ENCODE peak calls at places on chromosomes 2 and 18, in five cellular contexts. One of them, this sample, is unnamed.
A peak's percentile ranks its signal among the peaks of the same experiment; 100 is the strongest.

GRCh38 chr18:4284528-4284927 is 170.6 kb downstream of the DLGAP1 start:
- DNase-seq in endothelial cell: no peak
- DNase-seq in GM12865: no peak
- DNase-seq in cardiac muscle cell: no peak
- DNase-seq in neural progenitor cell: no peak
- DNase-seq in this sample: no peak

GRCh38 chr18:42614619-42615293 is 500.7 kb downstream of the RIT2 start:
- DNase-seq in endothelial cell: no peak
- DNase-seq in GM12865: no peak
- DNase-seq in cardiac muscle cell: peak; percentile 41
- DNase-seq in neural progenitor cell: no peak
- DNase-seq in this sample: no peak

GRCh38 chr2:225177098-225177497 is 134.8 kb upstream of the DOCK10 start:
- DNase-seq in endothelial cell: no peak
- DNase-seq in GM12865: no peak
- DNase-seq in cardiac muscle cell: peak; percentile 14
- DNase-seq in neural progenitor cell: no peak
- DNase-seq in this sample: no peak

GRCh38 chr2:122703676-122704075 is 948.2 kb downstream of the TSN start:
- DNase-seq in endothelial cell: no peak
- DNase-seq in GM12865: no peak
- DNase-seq in cardiac muscle cell: no peak
- DNase-seq in neural progenitor cell: no peak
- DNase-seq in this sample: no peak

GRCh38 chr2:97983134-97983533 is 12.6 kb downstream of the TMEM131 start:
- DNase-seq in endothelial cell: no peak
- DNase-seq in GM12865: no peak
- DNase-seq in cardiac muscle cell: no peak
- DNase-seq in neural progenitor cell: no peak
- DNase-seq in this sample: no peak

GRCh38 chr2:143140864-143141637 is 11.8 kb downstream of the ARHGAP15 start:
- DNase-seq in endothelial cell: no peak
- DNase-seq in GM12865: peak; percentile 64
- DNase-seq in cardiac muscle cell: no peak
- DNase-seq in neural progenitor cell: no peak
- DNase-seq in this sample: no peak

GRCh38 chr2:177252808-177253531 is 11.6 kb downstream of the NFE2L2 start:
- DNase-seq in endothelial cell: no peak
- DNase-seq in GM12865: no peak
- DNase-seq in cardiac muscle cell: no peak
- DNase-seq in neural progenitor cell: no peak
- DNase-seq in this sample: no peak

GRCh38 chr2:136765256-136765735 is at the start of gene THSD7B:
- DNase-seq in endothelial cell: no peak
- DNase-seq in GM12865: no peak
- DNase-seq in cardiac muscle cell: no peak
- DNase-seq in neural progenitor cell: peak; percentile 49
- DNase-seq in this sample: no peak

GRCh38 chr2:103008586-103008985 is 246.8 kb downstream of the TMEM182 start:
- DNase-seq in endothelial cell: peak; percentile 6
- DNase-seq in GM12865: no peak
- DNase-seq in cardiac muscle cell: no peak
- DNase-seq in neural progenitor cell: peak; percentile 57
- DNase-seq in this sample: peak; percentile 8

GRCh38 chr18:77209587-77209986 is 40.1 kb upstream of the GALR1 start:
- DNase-seq in endothelial cell: no peak
- DNase-seq in GM12865: no peak
- DNase-seq in cardiac muscle cell: peak; percentile 26
- DNase-seq in neural progenitor cell: no peak
- DNase-seq in this sample: no peak

GRCh38 chr2:18988557-18989232 is 369.7 kb downstream of the OSR1 start:
- DNase-seq in endothelial cell: no peak
- DNase-seq in GM12865: no peak
- DNase-seq in cardiac muscle cell: peak; percentile 26
- DNase-seq in neural progenitor cell: peak; percentile 82
- DNase-seq in this sample: no peak

GRCh38 chr2:196380575-196380974 is 209.2 kb upstream of the STK17B start:
- DNase-seq in endothelial cell: no peak
- DNase-seq in GM12865: no peak
- DNase-seq in cardiac muscle cell: no peak
- DNase-seq in neural progenitor cell: no peak
- DNase-seq in this sample: no peak

GRCh38 chr2:46216213-46216612 is 81.0 kb upstream of the EPAS1 start:
- DNase-seq in endothelial cell: no peak
- DNase-seq in GM12865: no peak
- DNase-seq in cardiac muscle cell: no peak
- DNase-seq in neural progenitor cell: no peak
- DNase-seq in this sample: no peak

DNA sequence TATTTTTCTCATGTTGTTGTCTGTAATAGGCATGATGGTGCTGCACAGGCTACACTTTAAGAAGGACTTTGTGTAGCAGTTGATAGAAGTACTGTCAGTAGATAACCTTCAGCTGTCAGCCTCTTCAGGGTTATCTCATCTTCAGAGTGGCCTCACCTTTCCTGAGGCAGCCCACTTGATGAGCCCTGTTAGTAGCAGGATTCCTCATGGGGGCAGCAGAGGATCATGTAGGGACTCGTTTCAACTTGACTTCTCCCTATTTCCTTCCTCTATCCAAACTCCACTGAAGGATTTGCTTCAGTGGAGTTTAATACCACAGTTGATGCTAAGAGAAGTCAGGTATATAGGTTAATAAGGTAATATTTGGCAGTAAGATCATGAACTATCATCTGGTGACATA is 530.3 kb upstream of the FSIP2 start:
- DNase-seq in endothelial cell: peak; percentile 56
- DNase-seq in GM12865: peak; percentile 27
- DNase-seq in cardiac muscle cell: no peak
- DNase-seq in neural progenitor cell: peak; percentile 75
- DNase-seq in this sample: peak; percentile 64
- TF ChIP-seq CTCF in endothelial cell: peak; percentile 15
- TF ChIP-seq CTCF in GM12865: peak; percentile 37
- TF ChIP-seq CTCF in cardiac muscle cell: no peak
- TF ChIP-seq CTCF in neural progenitor cell: peak; percentile 84
- TF ChIP-seq CTCF in this sample: peak; percentile 77

DNA sequence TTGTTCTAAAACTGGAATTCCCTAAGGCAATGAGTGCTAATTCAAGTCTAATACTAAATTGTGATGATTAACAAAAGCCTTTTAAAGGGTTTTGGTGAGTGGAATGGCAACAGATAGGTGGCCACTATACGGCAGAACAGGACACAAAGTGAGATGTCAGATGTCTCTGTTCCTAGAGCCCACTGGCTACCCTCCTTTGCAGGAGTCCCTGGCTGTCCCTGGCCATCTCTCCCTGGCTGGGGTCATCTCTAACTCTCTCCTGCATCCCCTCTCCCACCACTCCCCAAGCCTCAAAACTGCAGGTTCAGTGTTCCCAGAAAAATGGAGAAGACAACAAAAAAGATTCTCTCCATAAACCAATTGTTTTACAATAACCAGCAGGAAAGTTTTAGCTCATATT is 79.2 kb downstream of the MDH1 start:
- DNase-seq in endothelial cell: no peak
- DNase-seq in GM12865: no peak
- DNase-seq in cardiac muscle cell: no peak
- DNase-seq in neural progenitor cell: no peak
- DNase-seq in this sample: no peak
- TF ChIP-seq CTCF in endothelial cell: no peak
- TF ChIP-seq CTCF in GM12865: no peak
- TF ChIP-seq CTCF in cardiac muscle cell: no peak
- TF ChIP-seq CTCF in neural progenitor cell: no peak
- TF ChIP-seq CTCF in this sample: no peak

DNA sequence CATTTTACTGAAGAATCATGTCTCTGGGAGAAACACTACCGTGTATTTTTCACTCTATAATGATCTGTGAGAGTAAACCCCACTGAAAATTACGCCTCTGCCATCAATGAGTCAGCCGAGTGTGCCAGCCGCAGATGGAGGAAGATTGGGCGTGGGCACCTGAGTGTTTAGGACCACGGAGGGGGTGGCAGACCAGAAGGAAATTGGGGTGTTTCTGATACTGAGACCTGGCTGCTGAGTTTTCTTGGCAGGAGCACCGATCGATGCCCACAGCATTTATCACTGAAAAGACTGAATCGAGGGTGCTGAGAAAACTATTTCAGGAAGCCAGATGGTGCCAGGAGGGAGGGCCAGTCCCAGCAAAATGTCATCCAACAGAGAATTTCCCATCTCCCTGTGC is 92.0 kb upstream of the TPO start:
- DNase-seq in endothelial cell: no peak
- DNase-seq in GM12865: no peak
- DNase-seq in cardiac muscle cell: no peak
- DNase-seq in neural progenitor cell: no peak
- DNase-seq in this sample: no peak
- TF ChIP-seq CTCF in endothelial cell: no peak
- TF ChIP-seq CTCF in GM12865: no peak
- TF ChIP-seq CTCF in cardiac muscle cell: no peak
- TF ChIP-seq CTCF in neural progenitor cell: no peak
- TF ChIP-seq CTCF in this sample: no peak

DNA sequence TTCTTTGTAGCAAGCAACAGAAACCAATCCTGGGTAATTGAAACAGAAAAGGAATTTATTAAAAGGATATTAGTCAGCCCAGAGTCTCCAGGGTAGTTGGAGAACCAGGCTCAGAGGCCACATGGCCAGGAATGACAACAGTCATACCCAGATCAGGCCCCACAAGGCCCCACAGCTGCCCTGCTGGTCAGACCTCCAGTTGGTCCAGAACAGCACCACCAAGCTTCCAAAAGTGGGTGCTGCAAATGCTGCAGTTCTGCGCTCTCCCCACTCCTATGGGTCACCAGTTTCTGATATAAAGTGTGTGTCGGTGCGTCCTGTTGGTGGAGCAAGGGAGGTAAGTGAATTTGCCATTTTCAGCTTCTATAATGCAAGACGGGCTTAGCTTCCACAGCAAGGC is 29.9 kb downstream of the KLHL29 start:
- DNase-seq in endothelial cell: no peak
- DNase-seq in GM12865: no peak
- DNase-seq in cardiac muscle cell: no peak
- DNase-seq in neural progenitor cell: peak; percentile 32
- DNase-seq in this sample: no peak
- TF ChIP-seq CTCF in endothelial cell: no peak
- TF ChIP-seq CTCF in GM12865: peak; percentile 8
- TF ChIP-seq CTCF in cardiac muscle cell: no peak
- TF ChIP-seq CTCF in neural progenitor cell: peak; percentile 36
- TF ChIP-seq CTCF in this sample: no peak

This sample was measured in nephron progenitor cell.